ENCODE peak calls at places on chromosomes 12 and 14, in four cellular contexts. G is mesenchymal stem cell, Q is H9, O is neuronal stem cell. Y is an unnamed sample.

GRCh38 chr12:7142057-7142644 is 12.0 kb downstream of the CLSTN3 start:
- DNase-seq in G (peak; percentile 59), O (peak; percentile 39), Q (peak; percentile 81), Y (peak; percentile 46)

GRCh38 chr14:92647499-92648279 is 100.7 kb downstream of the LGMN start:
- DNase-seq in O (no peak), G (peak; percentile 53), Q (no peak), Y (no peak)

GRCh38 chr14:69991422-69991821 is 112.2 kb downstream of the SMOC1 start:
- DNase-seq in G (no peak), O (no peak), Q (no peak), Y (no peak)

GRCh38 chr14:69423279-69423678 is 24.8 kb downstream of the SLC39A9 start:
- DNase-seq in G (no peak), O (no peak), Q (no peak), Y (no peak)

GRCh38 chr12:50185975-50186663 is 18.9 kb upstream of the CERS5 start:
- DNase-seq in O (no peak), G (no peak), Q (no peak), Y (no peak)

GRCh38 chr14:56797569-56798446 is 12.5 kb downstream of the OTX2 start:
- DNase-seq in G (no peak), Q (peak; percentile 58), O (no peak), Y (no peak)

GRCh38 chr12:11661491-11662085 is 12.1 kb downstream of the ETV6 start:
- DNase-seq in O (no peak), Q (no peak), G (no peak), Y (no peak)

GRCh38 chr14:42224053-42224888 is 617.6 kb downstream of the LRFN5 start:
- DNase-seq in Q (peak; percentile 61), O (peak; percentile 68), G (peak; percentile 73), Y (peak; percentile 71)

GRCh38 chr12:46546634-46547273 is 174.2 kb upstream of the SLC38A2 start:
- DNase-seq in O (no peak), G (peak; percentile 49), Q (no peak), Y (no peak)

GRCh38 chr12:22993639-22994038 is 368.7 kb downstream of the ETNK1 start:
- DNase-seq in G (no peak), Q (no peak), O (no peak), Y (no peak)

GRCh38 chr12:131114942-131115584 is 161.4 kb downstream of the ADGRD1 start:
- DNase-seq in O (no peak), Q (no peak), G (no peak), Y (no peak)

GRCh38 chr14:61662437-61663311 is 32.6 kb upstream of the HIF1A start:
- DNase-seq in O (no peak), Q (no peak), G (peak; percentile 83), Y (peak; percentile 65)

GRCh38 chr14:95979339-95980042 is 59.7 kb upstream of the C14orf132 start:
- DNase-seq in O (no peak), Q (peak; percentile 73), G (no peak), Y (no peak)

GRCh38 chr12:74608376-74608775 is 70.7 kb downstream of the ATXN7L3B start:
- DNase-seq in Q (no peak), G (no peak), O (no peak), Y (no peak)

GRCh38 chr12:106301611-106302321 is 767 bp upstream of the TCP11L2 start:
- DNase-seq in Q (peak; percentile 72), G (peak; percentile 77), O (peak; percentile 24), Y (peak; percentile 74)

GRCh38 chr12:2332947-2333346 is 280.2 kb downstream of the CACNA1C start:
- DNase-seq in Q (no peak), G (no peak), O (no peak), Y (no peak)

GRCh38 chr12:119328111-119328510 is 6.4 kb upstream of the CCDC60 start:
- DNase-seq in Q (peak; percentile 82), G (no peak), O (no peak), Y (peak; percentile 37)

GRCh38 chr12:2682301-2683282 is 112.2 kb upstream of the FKBP4 start:
- DNase-seq in G (peak; percentile 62), O (peak; percentile 26), Q (peak; percentile 91), Y (peak; percentile 45)

GRCh38 chr12:14836336-14837210 is 6.8 kb downstream of the ART4 start:
- DNase-seq in G (peak; percentile 97), Q (no peak), O (no peak), Y (peak; percentile 92)

GRCh38 chr12:52539024-52539820 is 13.7 kb downstream of the KRT71 start:
- DNase-seq in O (no peak), G (peak; percentile 38), Q (no peak), Y (no peak)

GRCh38 chr14:73059326-73059725 is 992 bp downstream of the RBM25 start:
- DNase-seq in O (no peak), G (peak; percentile 63), Q (no peak), Y (no peak)

GRCh38 chr14:106813477-106813823 is 1287.1 kb downstream of the TMEM121 start:
- DNase-seq in Q (no peak), O (no peak), G (no peak), Y (no peak)

GRCh38 chr12:15131462-15131861 is 89.8 kb downstream of the RERG start:
- DNase-seq in Q (no peak), G (peak; percentile 42), O (no peak), Y (no peak)

GRCh38 chr14:87952307-87953094 is 40.5 kb downstream of the GALC start:
- DNase-seq in Q (no peak), G (no peak), O (no peak), Y (no peak)

GRCh38 chr14:50797250-50798047 is 33.5 kb downstream of the NIN start:
- DNase-seq in O (no peak), Q (no peak), G (no peak), Y (no peak)

GRCh38 chr12:121181181-121181580 is 28.7 kb upstream of the P2RX4 start:
- DNase-seq in O (no peak), Q (no peak), G (peak; percentile 63), Y (no peak)
- H2BK12ac ChIP-seq in O (no peak overlapping the region), Q (no peak overlapping the region), G (no peak overlapping the region), Y (no peak overlapping the region)

GRCh38 chr14:54189358-54190354 is 207.2 kb upstream of the CDKN3 start:
- DNase-seq in Q (no peak), G (peak; percentile 72), O (no peak), Y (no peak)
- H3K4me2 ChIP-seq in Q (no peak overlapping the region), G (no peak overlapping the region), O (no peak overlapping the region), Y (no peak overlapping the region)

GRCh38 chr14:90443161-90444076 is 46.6 kb downstream of the CALM1 start:
- DNase-seq in O (no peak), Q (no peak), G (no peak), Y (no peak)
- H2BK12ac ChIP-seq in O (no peak overlapping the region), Q (no peak overlapping the region), G (no peak overlapping the region), Y (peak overlapping the region; percentile 67)

GRCh38 chr12:103841690-103842584 is 903 bp upstream of the NT5DC3 start:
- DNase-seq in Q (peak; percentile 90), G (peak; percentile 85), O (peak; percentile 44), Y (peak; percentile 99)
- H3K4me2 ChIP-seq in Q (peak overlapping the region; percentile 55), G (peak overlapping the region; percentile 83), O (peak overlapping the region; percentile 94), Y (peak overlapping the region; percentile 84)

GRCh38 chr12:18895540-18895939 is 157.6 kb downstream of the CAPZA3 start:
- DNase-seq in Q (no peak), G (no peak), O (no peak), Y (no peak)

GRCh38 chr12:18897816-18898215 is 159.9 kb downstream of the CAPZA3 start:
- DNase-seq in Q (no peak), O (no peak), G (no peak), Y (no peak)

GRCh38 chr12:18898469-18898868 is 160.6 kb downstream of the CAPZA3 start:
- DNase-seq in O (no peak), G (no peak), Q (no peak), Y (no peak)

GRCh38 chr12:18899162-18899561 is 161.2 kb downstream of the CAPZA3 start:
- DNase-seq in O (no peak), Q (no peak), G (no peak), Y (no peak)

DNA sequence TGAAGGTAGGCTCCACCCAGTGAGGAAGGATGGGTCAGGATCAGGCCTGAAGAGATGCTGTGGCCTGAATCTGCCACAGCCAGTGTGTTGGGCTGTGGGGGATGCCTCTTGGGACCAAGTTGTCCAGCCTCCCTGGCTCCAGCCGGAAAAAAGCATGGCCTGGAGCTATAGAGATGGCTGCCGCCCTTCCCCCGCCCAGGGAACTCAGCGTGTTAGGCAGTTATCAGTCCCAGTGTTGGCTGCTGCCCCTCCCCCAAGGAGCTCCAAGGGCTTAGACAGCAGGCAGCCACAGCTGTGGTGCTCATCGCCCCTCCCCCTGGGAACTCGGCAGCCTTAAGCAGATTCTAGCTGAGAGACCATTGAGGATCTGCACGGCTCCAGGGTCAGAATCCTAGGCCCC is 158.0 kb downstream of the CAPZA3 start:
- DNase-seq in Q (peak; percentile 80), O (peak; percentile 23), G (no peak), Y (no peak)
- H2BK12ac ChIP-seq in Q (no peak overlapping the region), O (peak overlapping the region; percentile 18), G (no peak overlapping the region), Y (no peak overlapping the region)

GRCh38 chr14:100155049-100155621 is 4.3 kb downstream of the DEGS2 start:
- DNase-seq in O (no peak), G (no peak), Q (peak; percentile 92), Y (peak; percentile 70)

GRCh38 chr14:100155881-100156645 is 3.4 kb downstream of the DEGS2 start:
- DNase-seq in Q (no peak), G (no peak), O (no peak), Y (no peak)

GRCh38 chr14:100159107-100159864 is at the start of gene DEGS2:
- DNase-seq in G (no peak), O (no peak), Q (peak; percentile 79), Y (peak; percentile 45)

GRCh38 chr14:100158566-100159106 is 809 bp downstream of the DEGS2 start:
- DNase-seq in Q (no peak), O (no peak), G (no peak), Y (no peak)

DNA sequence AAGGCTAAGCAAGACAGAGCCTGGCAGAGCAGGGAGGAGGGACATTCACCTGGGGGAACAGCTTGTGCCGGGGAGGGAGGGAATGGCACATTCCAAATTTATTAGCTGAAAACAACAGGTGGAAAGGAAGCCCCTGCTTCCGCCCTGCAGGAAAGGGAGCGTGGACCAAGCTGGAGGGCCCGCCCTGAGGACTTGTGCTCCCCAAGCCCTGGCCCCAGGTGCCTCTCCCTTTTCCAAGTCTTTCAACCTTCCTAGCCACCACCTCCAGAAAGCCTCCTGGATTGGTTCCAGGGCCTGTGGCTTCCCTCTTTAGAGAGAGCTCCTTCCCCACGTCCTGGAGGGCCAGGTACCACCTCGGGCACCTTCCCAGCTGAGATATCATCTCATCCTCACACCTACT is 2.7 kb downstream of the DEGS2 start:
- DNase-seq in O (no peak), G (no peak), Q (no peak), Y (no peak)
- H3K4me2 ChIP-seq in O (no peak overlapping the region), G (no peak overlapping the region), Q (no peak overlapping the region), Y (no peak overlapping the region)